ENCODE peak calls at places on chromosome 22, in seven cellular contexts. E, W, V, Z, P, Q and A are unnamed samples.

GRCh38 chr22:35567214-35567792 is 26.7 kb downstream of the RASD2 start:
- DNase-seq in E (no peak), W (no peak), V (no peak), Z (no peak), P (no peak), Q (no peak), A (no peak)

GRCh38 chr22:26515938-26516337 is 3.7 kb upstream of the TFIP11 start:
- DNase-seq in E (no peak), W (no peak), V (no peak), Z (no peak), P (no peak), Q (no peak), A (no peak)

GRCh38 chr22:49026476-49027121 is 801.1 kb downstream of the BRD1 start:
- DNase-seq in E (peak; percentile 31), W (peak; percentile 66), V (no peak), Z (no peak), P (no peak), Q (no peak), A (no peak)

GRCh38 chr22:37609240-37610152 is 862 bp downstream of the GGA1 start:
- DNase-seq in E (no peak), W (no peak), V (no peak), Z (no peak), P (peak; percentile 32), Q (no peak), A (no peak)

GRCh38 chr22:42902875-42903510 is 45.9 kb upstream of the ARFGAP3 start:
- DNase-seq in E (no peak), W (no peak), V (no peak), Z (no peak), P (no peak), Q (no peak), A (no peak)

GRCh38 chr22:46061431-46062231 is 84.7 kb upstream of the WNT7B start:
- DNase-seq in E (peak; percentile 43), W (peak; percentile 76), V (no peak), Z (no peak), P (peak; percentile 32), Q (no peak), A (no peak)

GRCh38 chr22:49660794-49661781 is 166.6 kb downstream of the BRD1 start:
- DNase-seq in E (peak; percentile 33), W (peak; percentile 58), V (no peak), Z (no peak), P (no peak), Q (no peak), A (no peak)

GRCh38 chr22:33579448-33580093 is 340.7 kb downstream of the LARGE1 start:
- DNase-seq in E (peak; percentile 49), W (peak; percentile 74), V (no peak), Z (no peak), P (peak; percentile 28), Q (peak; percentile 15), A (no peak)

GRCh38 chr22:20656516-20656901 is 117.4 kb upstream of the SERPIND1 start:
- DNase-seq in E (no peak), W (no peak), V (no peak), Z (no peak), P (no peak), Q (no peak), A (no peak)

GRCh38 chr22:38033522-38034277 is 23.5 kb upstream of the PICK1 start:
- DNase-seq in E (no peak), W (peak; percentile 80), V (no peak), Z (no peak), P (no peak), Q (no peak), A (no peak)

GRCh38 chr22:31124290-31124689 is 1.5 kb downstream of the INPP5J start:
- DNase-seq in E (no peak), W (no peak), V (no peak), Z (no peak), P (no peak), Q (no peak), A (no peak)

GRCh38 chr22:23248583-23248982 is 68.3 kb downstream of the BCR start:
- DNase-seq in E (no peak), W (peak; percentile 61), V (no peak), Z (no peak), P (peak; percentile 31), Q (no peak), A (no peak)

GRCh38 chr22:31501738-31502137 is 5.4 kb downstream of the SFI1 start:
- DNase-seq in E (no peak), W (no peak), V (no peak), Z (no peak), P (no peak), Q (no peak), A (no peak)

GRCh38 chr22:44331881-44332714 is 19.3 kb upstream of the SHISAL1 start:
- DNase-seq in E (no peak), W (no peak), V (no peak), Z (no peak), P (no peak), Q (no peak), A (no peak)

GRCh38 chr22:47547239-47547661 is 784.8 kb downstream of the TBC1D22A start:
- DNase-seq in E (no peak), W (no peak), V (no peak), Z (no peak), P (no peak), Q (no peak), A (no peak)

GRCh38 chr22:27581688-27582087 is 219.9 kb downstream of the MN1 start:
- DNase-seq in E (peak; percentile 81), W (peak; percentile 85), V (no peak), Z (no peak), P (no peak), Q (no peak), A (no peak)

GRCh38 chr22:38564669-38565068 is 5.3 kb downstream of the DMC1 start:
- DNase-seq in E (no peak), W (no peak), V (no peak), Z (no peak), P (no peak), Q (no peak), A (no peak)

GRCh38 chr22:18065256-18065655 is 12.5 kb upstream of the PEX26 start:
- DNase-seq in E (no peak), W (no peak), V (no peak), Z (no peak), P (no peak), Q (no peak), A (no peak)

GRCh38 chr22:43884600-43885318 is 7.1 kb downstream of the PNPLA5 start:
- DNase-seq in E (peak; percentile 67), W (peak; percentile 84), V (no peak), Z (no peak), P (peak; percentile 23), Q (peak; percentile 49), A (no peak)

GRCh38 chr22:35149149-35149548 is 83.2 kb downstream of the ISX start:
- DNase-seq in E (no peak), W (no peak), V (no peak), Z (no peak), P (no peak), Q (no peak), A (no peak)

GRCh38 chr22:26174280-26174679 is 5.0 kb downstream of the SEZ6L start:
- DNase-seq in E (no peak), W (no peak), V (no peak), Z (no peak), P (no peak), Q (no peak), A (no peak)

GRCh38 chr22:39979048-39979447 is 15.7 kb upstream of the FAM83F start:
- DNase-seq in E (no peak), W (no peak), V (no peak), Z (no peak), P (no peak), Q (no peak), A (no peak)

GRCh38 chr22:35037089-35037488 is 28.9 kb upstream of the ISX start:
- DNase-seq in E (no peak), W (no peak), V (no peak), Z (no peak), P (no peak), Q (no peak), A (no peak)

GRCh38 chr22:45684169-45684568 is 12.5 kb downstream of the ATXN10 start:
- DNase-seq in E (no peak), W (no peak), V (no peak), Z (no peak), P (no peak), Q (no peak), A (no peak)

GRCh38 chr22:26648761-26649363 is 8.5 kb upstream of the MIAT start:
- DNase-seq in E (no peak), W (no peak), V (no peak), Z (no peak), P (peak; percentile 33), Q (no peak), A (no peak)

GRCh38 chr22:45504703-45505341 is 2.1 kb downstream of the FBLN1 start:
- DNase-seq in E (peak; percentile 65), W (peak; percentile 86), V (no peak), Z (no peak), P (peak; percentile 34), Q (no peak), A (no peak)

GRCh38 chr22:40463727-40464126 is 93.3 kb downstream of the SGSM3 start:
- DNase-seq in E (no peak), W (no peak), V (no peak), Z (no peak), P (no peak), Q (peak; percentile 26), A (no peak)

GRCh38 chr22:35140879-35141745 is 75.2 kb downstream of the ISX start:
- DNase-seq in E (no peak), W (no peak), V (no peak), Z (no peak), P (no peak), Q (no peak), A (no peak)

GRCh38 chr22:36320553-36320952 is 67.2 kb downstream of the MYH9 start:
- DNase-seq in E (no peak), W (no peak), V (no peak), Z (no peak), P (no peak), Q (no peak), A (no peak)

GRCh38 chr22:44701824-44702478 is at the start of gene PRR5:
- DNase-seq in E (peak; percentile 87), W (peak; percentile 96), V (no peak), Z (no peak), P (peak; percentile 40), Q (peak; percentile 73), A (no peak)

GRCh38 chr22:35549338-35549737 is 8.7 kb downstream of the RASD2 start:
- DNase-seq in E (no peak), W (no peak), V (no peak), Z (no peak), P (no peak), Q (no peak), A (no peak)

GRCh38 chr22:42330953-42331525 is 60.6 kb upstream of the TCF20 start:
- DNase-seq in E (no peak), W (no peak), V (no peak), Z (no peak), P (no peak), Q (no peak), A (no peak)

GRCh38 chr22:27207907-27208306 is 550.5 kb downstream of the MIAT start:
- DNase-seq in E (no peak), W (no peak), V (no peak), Z (no peak), P (peak; percentile 43), Q (no peak), A (no peak)

GRCh38 chr22:38864361-38865191 is 7.4 kb downstream of the CBX6 start:
- DNase-seq in E (peak; percentile 74), W (no peak), V (no peak), Z (no peak), P (no peak), Q (no peak), A (no peak)

GRCh38 chr22:22957090-22957489 is 69.5 kb downstream of the IGLL5 start:
- DNase-seq in E (no peak), W (no peak), V (no peak), Z (no peak), P (no peak), Q (no peak), A (no peak)